ENCODE peak calls at places on chromosomes 6 and 20, in eight cellular contexts. H, O, Y, Q, F, U, X and T are unnamed samples.

GRCh38 chr6:20932284-20932683 is 398.0 kb downstream of the CDKAL1 start:
- DNase-seq in H (no peak), O (no peak), Y (no peak), Q (no peak), F (no peak), U (no peak), X (no peak), T (no peak)

GRCh38 chr20:63495771-63496403 is 3.0 kb downstream of the EEF1A2 start:
- DNase-seq in H (peak), O (peak), Y (peak), Q (peak), F (no peak), U (no peak), X (no peak), T (no peak)

GRCh38 chr20:48846516-48847492 is 19.0 kb upstream of the PREX1 start:
- DNase-seq in H (no peak), O (no peak), Y (peak), Q (peak), F (no peak), U (no peak), X (no peak), T (no peak)

GRCh38 chr6:144131248-144131709 is 19.0 kb upstream of the STX11 start:
- DNase-seq in H (peak), O (peak), Y (no peak), Q (no peak), F (peak), U (no peak), X (no peak), T (no peak)

GRCh38 chr6:122931916-122932315 is 64.1 kb upstream of the CLVS2 start:
- DNase-seq in H (no peak), O (no peak), Y (no peak), Q (no peak), F (no peak), U (no peak), X (no peak), T (no peak)

GRCh38 chr6:5093231-5094015 is 8.3 kb downstream of the PPP1R3G start:
- DNase-seq in H (no peak), O (peak), Y (no peak), Q (no peak), F (no peak), U (no peak), X (no peak), T (no peak)

GRCh38 chr6:44626608-44627007 is 239.1 kb downstream of the CDC5L start:
- DNase-seq in H (no peak), O (no peak), Y (no peak), Q (no peak), F (no peak), U (no peak), X (no peak), T (no peak)

GRCh38 chr6:111874030-111874425 is 776 bp upstream of the FYN start:
- DNase-seq in H (no peak), O (peak), Y (no peak), Q (peak), F (no peak), U (no peak), X (no peak), T (no peak)

GRCh38 chr6:11080296-11080695 is 13.3 kb upstream of the SMIM13 start:
- DNase-seq in H (no peak), O (no peak), Y (no peak), Q (no peak), F (no peak), U (no peak), X (no peak), T (no peak)

GRCh38 chr6:85456782-85457181 is 6.9 kb downstream of the NT5E start:
- DNase-seq in H (no peak), O (no peak), Y (no peak), Q (no peak), F (no peak), U (no peak), X (no peak), T (no peak)

GRCh38 chr20:20024942-20025341 is 7.8 kb downstream of the NAA20 start:
- DNase-seq in H (no peak), O (peak), Y (no peak), Q (no peak), F (peak), U (peak), X (no peak), T (no peak)

GRCh38 chr20:58636983-58637421 is 14.1 kb upstream of the STX16 start:
- DNase-seq in H (no peak), O (no peak), Y (no peak), Q (no peak), F (no peak), U (no peak), X (peak), T (no peak)

GRCh38 chr6:140846518-140847277 is 1286.0 kb upstream of the GJE1 start:
- DNase-seq in H (peak), O (peak), Y (no peak), Q (no peak), F (no peak), U (no peak), X (no peak), T (no peak)

GRCh38 chr6:137188855-137189254 is 15.4 kb upstream of the IL22RA2 start:
- DNase-seq in H (peak), O (no peak), Y (no peak), Q (no peak), F (no peak), U (no peak), X (no peak), T (no peak)

GRCh38 chr6:36979343-36979742 is 6.7 kb downstream of the MTCH1 start:
- DNase-seq in H (peak), O (peak), Y (no peak), Q (no peak), F (no peak), U (no peak), X (no peak), T (no peak)

GRCh38 chr6:144134737-144135136 is 15.6 kb upstream of the STX11 start:
- DNase-seq in H (peak), O (no peak), Y (no peak), Q (no peak), F (no peak), U (no peak), X (no peak), T (no peak)

GRCh38 chr6:13233106-13233505 is 95.2 kb downstream of the TBC1D7 start:
- DNase-seq in H (no peak), O (no peak), Y (no peak), Q (no peak), F (no peak), U (no peak), X (no peak), T (no peak)

GRCh38 chr6:13228264-13229204 is 99.8 kb downstream of the TBC1D7 start:
- DNase-seq in H (no peak), O (no peak), Y (no peak), Q (no peak), F (no peak), U (no peak), X (no peak), T (peak)

GRCh38 chr6:13226071-13226470 is 102.3 kb downstream of the TBC1D7 start:
- DNase-seq in H (no peak), O (no peak), Y (no peak), Q (no peak), F (no peak), U (no peak), X (no peak), T (no peak)

GRCh38 chr6:13234130-13234529 is 94.2 kb downstream of the TBC1D7 start:
- DNase-seq in H (no peak), O (peak), Y (no peak), Q (no peak), F (no peak), U (no peak), X (no peak), T (peak)

GRCh38 chr6:13229205-13230085 is 98.9 kb downstream of the TBC1D7 start:
- DNase-seq in H (no peak), O (peak), Y (peak), Q (no peak), F (no peak), U (no peak), X (no peak), T (no peak)
- TF ChIP-seq CTCF in H (no peak), O (peak), Y (peak), Q (no peak), F (no peak), U (no peak), X (no peak), T (no peak)

GRCh38 chr6:150730801-150731445 is 131.2 kb downstream of the PLEKHG1 start:
- DNase-seq in H (no peak), O (peak), Y (no peak), Q (no peak), F (no peak), U (no peak), X (no peak), T (no peak)

GRCh38 chr6:150725795-150726194 is 126.1 kb downstream of the PLEKHG1 start:
- DNase-seq in H (no peak), O (no peak), Y (no peak), Q (no peak), F (no peak), U (no peak), X (no peak), T (no peak)

GRCh38 chr6:150733726-150734125 is 131.8 kb upstream of the MTHFD1L start:
- DNase-seq in H (no peak), O (no peak), Y (no peak), Q (no peak), F (no peak), U (no peak), X (no peak), T (no peak)

GRCh38 chr6:150732765-150733539 is 132.6 kb upstream of the MTHFD1L start:
- DNase-seq in H (no peak), O (no peak), Y (no peak), Q (no peak), F (no peak), U (no peak), X (no peak), T (no peak)

GRCh38 chr6:150729188-150729748 is 129.6 kb downstream of the PLEKHG1 start:
- DNase-seq in H (no peak), O (peak), Y (no peak), Q (no peak), F (no peak), U (no peak), X (no peak), T (no peak)
- TF ChIP-seq CTCF in H (no peak), O (no peak), Y (no peak), Q (no peak), F (no peak), U (no peak), X (no peak), T (no peak)

GRCh38 chr20:51396365-51396909 is 146.1 kb downstream of the NFATC2 start:
- DNase-seq in H (no peak), O (no peak), Y (no peak), Q (no peak), F (no peak), U (no peak), X (no peak), T (no peak)

GRCh38 chr20:51389543-51389924 is 153.0 kb downstream of the NFATC2 start:
- DNase-seq in H (no peak), O (no peak), Y (no peak), Q (no peak), F (no peak), U (no peak), X (no peak), T (no peak)

GRCh38 chr20:51394706-51395105 is 147.8 kb downstream of the NFATC2 start:
- DNase-seq in H (no peak), O (no peak), Y (no peak), Q (no peak), F (no peak), U (no peak), X (no peak), T (no peak)

GRCh38 chr20:51393566-51393965 is 149.0 kb downstream of the NFATC2 start:
- DNase-seq in H (no peak), O (no peak), Y (no peak), Q (peak), F (no peak), U (no peak), X (no peak), T (no peak)

DNA sequence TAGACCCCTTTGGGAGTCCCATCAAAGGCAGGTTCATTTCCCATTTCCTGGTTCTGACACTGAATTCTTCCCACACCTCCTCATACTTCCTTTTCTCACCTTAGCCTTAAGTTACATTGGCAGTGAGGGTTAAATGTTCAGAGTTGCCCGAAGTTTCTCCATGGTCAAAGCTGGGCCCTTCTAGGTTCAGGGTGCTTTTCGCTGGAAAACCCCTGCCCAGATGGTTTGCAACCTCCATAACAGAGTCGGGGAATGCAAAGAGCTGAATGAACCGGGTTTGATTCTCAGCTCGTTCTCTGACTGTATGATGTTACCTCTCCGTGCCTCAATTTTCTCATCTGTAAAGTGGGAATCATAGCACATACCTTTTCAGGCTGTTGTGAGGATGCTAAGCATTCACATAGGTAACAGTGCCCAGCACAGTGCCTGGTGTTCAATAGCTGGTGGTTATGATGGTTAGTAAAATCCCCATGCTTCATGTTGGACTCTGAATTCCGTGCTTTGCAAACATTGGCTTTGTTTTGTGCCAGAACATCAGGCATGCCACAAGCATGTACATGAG is 149.8 kb downstream of the NFATC2 start:
- DNase-seq in H (no peak), O (no peak), Y (no peak), Q (no peak), F (no peak), U (no peak), X (no peak), T (no peak)
- TF ChIP-seq CTCF in H (no peak), O (no peak), Y (no peak), Q (no peak), F (no peak), U (no peak), X (no peak), T (no peak)

GRCh38 chr20:47202765-47203667 is 153.5 kb downstream of the ZMYND8 start:
- DNase-seq in H (no peak), O (no peak), Y (no peak), Q (no peak), F (no peak), U (no peak), X (no peak), T (no peak)
- TF ChIP-seq CTCF in H (no peak), O (no peak), Y (no peak), Q (no peak), F (no peak), U (no peak), X (no peak), T (no peak)

GRCh38 chr20:51042064-51042463 is 19.2 kb upstream of the KCNG1 start:
- DNase-seq in H (no peak), O (no peak), Y (peak), Q (no peak), F (no peak), U (no peak), X (no peak), T (no peak)

GRCh38 chr20:51043811-51044210 is 20.9 kb upstream of the KCNG1 start:
- DNase-seq in H (peak), O (peak), Y (no peak), Q (no peak), F (no peak), U (no peak), X (no peak), T (no peak)

GRCh38 chr20:51044796-51045195 is 21.9 kb upstream of the KCNG1 start:
- DNase-seq in H (no peak), O (no peak), Y (no peak), Q (no peak), F (no peak), U (no peak), X (no peak), T (no peak)

GRCh38 chr20:51046021-51046985 is 23.4 kb upstream of the KCNG1 start:
- DNase-seq in H (no peak), O (no peak), Y (no peak), Q (no peak), F (no peak), U (no peak), X (no peak), T (no peak)

DNA sequence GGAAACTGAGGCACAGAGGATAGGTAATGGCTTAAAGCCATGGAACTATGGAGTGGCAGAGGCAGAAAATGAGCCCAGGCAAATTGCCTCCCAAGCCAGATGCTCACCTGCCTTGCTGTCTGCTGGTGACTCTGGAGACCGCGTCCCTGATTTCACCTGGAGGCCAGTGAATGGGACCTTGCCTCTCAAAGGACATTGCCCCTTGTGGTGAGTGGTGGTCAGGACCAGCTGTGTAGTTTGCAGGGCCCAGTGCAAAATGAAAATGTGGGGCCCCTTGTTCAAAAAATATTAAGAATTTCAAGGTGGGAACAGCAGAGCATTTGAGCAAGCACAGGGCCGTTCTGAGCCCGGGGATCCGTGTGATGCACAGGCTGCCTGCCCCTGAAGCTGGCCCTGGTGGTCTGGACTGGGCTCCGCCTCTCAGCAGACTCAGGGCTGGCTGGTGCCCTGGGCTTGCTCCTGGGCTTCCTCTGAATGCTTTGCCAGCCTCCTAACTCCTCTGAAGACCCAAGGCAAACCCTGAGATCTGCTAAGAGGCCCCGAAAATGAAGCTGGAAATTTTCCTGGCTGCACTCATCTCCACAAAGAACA is 19.8 kb upstream of the KCNG1 start:
- DNase-seq in H (no peak), O (no peak), Y (peak), Q (no peak), F (no peak), U (no peak), X (no peak), T (no peak)
- TF ChIP-seq CTCF in H (peak), O (peak), Y (peak), Q (peak), F (peak), U (peak), X (no peak), T (peak)

GRCh38 chr6:107179004-107179403 is 63.7 kb upstream of the BEND3 start:
- DNase-seq in H (peak), O (no peak), Y (no peak), Q (no peak), F (no peak), U (no peak), X (no peak), T (peak)
- TF ChIP-seq CTCF in H (peak), O (peak), Y (peak), Q (no peak), F (peak), U (peak), X (no peak), T (peak)

GRCh38 chr6:41370488-41371111 is 35.2 kb downstream of the NCR2 start:
- DNase-seq in H (no peak), O (no peak), Y (no peak), Q (no peak), F (no peak), U (no peak), X (no peak), T (no peak)

GRCh38 chr6:41373367-41373918 is 38.0 kb downstream of the NCR2 start:
- DNase-seq in H (no peak), O (no peak), Y (no peak), Q (no peak), F (no peak), U (no peak), X (no peak), T (peak)

GRCh38 chr6:41371992-41372525 is 36.7 kb downstream of the NCR2 start:
- DNase-seq in H (peak), O (peak), Y (peak), Q (peak), F (no peak), U (no peak), X (no peak), T (peak)

GRCh38 chr6:41372526-41373366 is 37.3 kb downstream of the NCR2 start:
- DNase-seq in H (peak), O (no peak), Y (peak), Q (no peak), F (no peak), U (no peak), X (no peak), T (peak)

GRCh38 chr6:41371461-41371991 is 36.1 kb downstream of the NCR2 start:
- DNase-seq in H (peak), O (peak), Y (peak), Q (peak), F (no peak), U (no peak), X (no peak), T (peak)
- TF ChIP-seq CTCF in H (peak), O (peak), Y (peak), Q (no peak), F (peak), U (peak), X (no peak), T (peak)

DNA sequence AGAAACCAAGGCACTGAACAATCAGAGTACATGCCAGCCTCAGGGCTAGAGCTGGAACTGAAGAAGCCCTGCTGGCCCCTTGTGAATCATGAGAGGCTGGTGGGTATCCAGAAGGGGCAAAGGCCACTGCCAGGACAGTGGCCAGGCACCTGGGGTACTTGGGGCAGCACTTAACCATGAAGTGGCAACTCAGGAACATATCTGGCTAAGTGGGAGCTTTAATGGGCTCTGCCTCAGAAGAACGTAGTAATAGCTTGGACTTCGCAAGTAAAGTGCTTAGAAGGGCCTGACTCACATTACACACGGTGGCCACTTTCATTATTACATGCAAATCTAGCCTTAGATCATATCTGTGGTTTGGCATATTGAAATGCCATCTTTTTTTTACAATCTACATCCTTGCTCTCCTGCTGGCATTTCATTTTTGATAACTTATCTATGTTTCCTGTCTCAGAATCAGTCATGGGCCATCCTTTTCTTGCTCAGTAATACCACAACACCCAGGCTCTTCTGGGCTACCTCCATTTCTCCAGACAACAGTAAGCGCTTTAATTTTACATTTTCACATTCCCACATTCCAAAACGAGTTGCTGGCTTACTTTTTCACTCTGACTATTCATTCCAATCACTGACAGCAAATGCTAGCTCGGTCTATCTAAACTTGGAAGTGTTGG is 21.6 kb downstream of the NAPB start:
- DNase-seq in H (no peak), O (peak), Y (no peak), Q (no peak), F (no peak), U (no peak), X (no peak), T (no peak)
- TF ChIP-seq CTCF in H (no peak), O (no peak), Y (no peak), Q (peak), F (peak), U (no peak), X (no peak), T (no peak)